ENCODE peak calls at places on chromosomes 16 and 17, in five cellular contexts. A is A673; M is HFFc6; P is CD4-positive, alpha-beta T cell; Q is progenitor cell of endocrine pancreas. L is an unnamed sample.
A peak's percentile ranks its signal among the peaks of the same experiment; 100 is the strongest.

GRCh38 chr16:14069818-14070217 is 1.3 kb upstream of the MRTFB start:
- DNase-seq in M (no peak), Q (no peak), A (no peak), P (no peak), L (no peak)

GRCh38 chr17:77449908-77450741 is 309.4 kb downstream of the SEC14L1 start:
- DNase-seq in M (peak; percentile 65), Q (no peak), P (no peak), A (peak; percentile 60), L (no peak)

GRCh38 chr17:71338396-71338795 is 782.4 kb upstream of the SOX9 start:
- DNase-seq in Q (no peak), A (no peak), P (no peak), M (no peak), L (no peak)

GRCh38 chr17:68759343-68760140 is 158.4 kb upstream of the FAM20A start:
- DNase-seq in P (no peak), A (peak; percentile 95), M (peak; percentile 91), Q (peak; percentile 60), L (peak; percentile 75)

GRCh38 chr16:3625331-3625730 is 13.9 kb upstream of the SLX4 start:
- DNase-seq in M (no peak), A (no peak), P (no peak), Q (no peak), L (no peak)

GRCh38 chr16:12315330-12316138 is 339.0 kb downstream of the SNX29 start:
- DNase-seq in P (no peak), A (no peak), M (no peak), Q (no peak), L (no peak)

GRCh38 chr17:75459590-75460267 is 3.3 kb downstream of the TMEM94 start:
- DNase-seq in A (no peak), Q (no peak), M (no peak), P (no peak), L (no peak)

GRCh38 chr17:63956296-63956920 is 16.3 kb downstream of the SCN4A start:
- DNase-seq in A (no peak), P (no peak), M (peak; percentile 59), Q (no peak), L (no peak)

GRCh38 chr17:45294506-45294905 is 22.3 kb downstream of the MAP3K14 start:
- DNase-seq in M (peak; percentile 88), P (no peak), A (no peak), Q (no peak), L (no peak)

GRCh38 chr17:65797809-65798208 is 236.4 kb upstream of the AXIN2 start:
- DNase-seq in A (peak; percentile 48), P (no peak), Q (no peak), M (no peak), L (peak; percentile 30)
- TF ChIP-seq CTCF in A (peak; percentile 69), P (peak; percentile 40), Q (peak; percentile 17), M (peak; percentile 73), L (peak; percentile 61)

GRCh38 chr17:39683295-39683939 is 4.4 kb downstream of the PGAP3 start:
- DNase-seq in P (no peak), Q (no peak), M (no peak), A (no peak), L (no peak)
- TF ChIP-seq CTCF in P (no peak), Q (no peak), M (no peak), A (no peak), L (no peak)

DNA sequence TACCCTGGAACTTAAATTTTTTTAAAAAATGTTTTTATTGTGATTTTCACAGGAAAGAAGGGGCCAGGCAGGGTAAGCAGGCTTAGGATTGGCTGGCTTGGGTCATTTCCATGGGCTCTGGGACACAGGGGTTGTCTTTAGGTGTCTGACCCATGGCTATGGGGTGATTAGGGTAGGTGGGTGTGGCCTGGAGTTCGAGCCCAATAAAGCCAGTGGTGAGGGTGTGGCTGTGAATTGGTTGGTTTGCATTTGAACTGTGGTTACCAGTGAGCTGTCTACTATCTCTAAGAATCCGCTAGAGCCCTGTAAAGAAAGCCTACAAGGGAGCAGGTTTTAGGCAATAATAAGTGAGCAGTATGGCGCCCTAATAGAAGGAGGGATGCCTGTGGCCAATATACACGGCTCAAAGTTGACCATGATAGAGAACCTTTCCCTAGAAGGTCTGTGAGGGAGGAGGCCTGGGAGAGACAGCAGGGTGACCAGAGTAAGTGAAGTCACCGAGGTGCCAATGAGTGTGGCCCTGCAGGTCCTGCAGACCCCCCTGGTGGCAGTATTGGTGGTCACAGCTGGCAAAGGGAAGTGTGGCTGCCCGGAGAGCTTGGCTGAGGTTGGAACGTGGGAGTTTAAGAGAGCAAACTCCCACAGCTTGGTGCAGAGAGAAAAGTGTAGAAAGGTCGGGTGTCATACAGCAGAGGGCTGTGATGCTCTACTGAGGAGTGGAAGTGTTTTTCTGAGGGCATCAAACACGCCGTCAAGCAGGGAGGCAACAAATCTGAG is 454.0 kb downstream of the WWOX start:
- DNase-seq in P (no peak), Q (no peak), M (no peak), A (no peak), L (no peak)
- TF ChIP-seq CTCF in P (no peak), Q (no peak), M (no peak), A (no peak), L (no peak)

DNA sequence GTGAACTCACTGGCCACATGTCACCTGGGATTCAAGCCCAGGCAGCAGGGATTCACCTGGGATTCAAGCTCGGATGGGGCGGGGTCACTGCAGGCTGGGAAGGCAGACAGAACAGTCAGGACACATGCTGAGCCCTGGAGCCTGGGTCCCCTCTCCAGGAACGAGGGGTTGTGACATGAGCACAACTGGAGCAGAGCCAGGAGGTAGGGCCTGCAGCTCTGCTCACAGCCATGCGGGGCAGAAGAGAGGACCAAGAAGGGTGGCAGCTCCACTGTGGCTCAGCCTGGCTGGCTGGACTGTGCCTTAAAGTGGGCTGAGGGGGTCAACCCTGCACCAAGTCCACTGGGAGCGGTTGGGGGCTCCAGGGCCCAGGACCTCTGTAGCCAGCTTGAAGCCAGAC is 150.1 kb downstream of the RAB11FIP4 start:
- DNase-seq in A (peak; percentile 14), M (no peak), Q (no peak), P (no peak), L (no peak)
- TF ChIP-seq CTCF in A (no peak), M (no peak), Q (peak; percentile 10), P (no peak), L (no peak)

GRCh38 chr16:88697116-88697830 is 8.9 kb downstream of the RNF166 start:
- DNase-seq in A (no peak), M (no peak), P (no peak), Q (no peak), L (no peak)

GRCh38 chr16:88698694-88699045 is 7.5 kb downstream of the RNF166 start:
- DNase-seq in A (no peak), M (no peak), Q (no peak), P (no peak), L (no peak)

GRCh38 chr16:88696441-88696840 is 9.8 kb downstream of the RNF166 start:
- DNase-seq in A (no peak), M (no peak), Q (no peak), P (no peak), L (no peak)

GRCh38 chr16:88699180-88699579 is 7.0 kb downstream of the RNF166 start:
- DNase-seq in M (no peak), A (no peak), Q (no peak), P (no peak), L (no peak)

GRCh38 chr16:88697831-88698693 is 8.1 kb downstream of the RNF166 start:
- DNase-seq in A (no peak), M (no peak), P (no peak), Q (no peak), L (no peak)
- TF ChIP-seq CTCF in A (peak; percentile 37), M (peak; percentile 61), P (peak; percentile 40), Q (peak; percentile 47), L (peak; percentile 22)

GRCh38 chr17:2395258-2396170 is 5.3 kb downstream of the MNT start:
- DNase-seq in Q (no peak), P (no peak), M (peak; percentile 52), A (no peak), L (no peak)
- TF ChIP-seq CTCF in Q (no peak), P (no peak), M (peak; percentile 38), A (no peak), L (no peak)

GRCh38 chr16:86364653-86365380 is 145.5 kb upstream of the FOXF1 start:
- DNase-seq in A (no peak), P (no peak), Q (no peak), M (no peak), L (no peak)

GRCh38 chr16:86365513-86366040 is 144.8 kb upstream of the FOXF1 start:
- DNase-seq in Q (no peak), M (no peak), P (no peak), A (no peak), L (no peak)

GRCh38 chr16:86363836-86364618 is 146.3 kb upstream of the FOXF1 start:
- DNase-seq in Q (no peak), P (no peak), M (no peak), A (no peak), L (no peak)

GRCh38 chr16:86362155-86362849 is 148.0 kb upstream of the FOXF1 start:
- DNase-seq in M (peak; percentile 25), P (no peak), A (no peak), Q (no peak), L (no peak)

GRCh38 chr16:86363057-86363490 is 147.3 kb upstream of the FOXF1 start:
- DNase-seq in M (peak; percentile 97), P (no peak), A (peak; percentile 44), Q (no peak), L (no peak)
- TF ChIP-seq CTCF in M (no peak), P (no peak), A (no peak), Q (no peak), L (no peak)

L was measured in endothelial cell.